ENCODE peak calls at places on chromosomes 16 and 17, in six cellular contexts. K, W, B, U, G and D are unnamed samples. For H3K27me3, the result is how much of the 10 kb centered on the place peaks cover.

GRCh38 chr17:14488958-14489550 is 188.2 kb downstream of the HS3ST3B1 start:
- DNase-seq in K (no peak), W (no peak), B (no peak), U (no peak), G (no peak), D (no peak)

GRCh38 chr17:72684405-72685020 is 408.0 kb downstream of the SLC39A11 start:
- DNase-seq in K (no peak), W (no peak), B (no peak), U (no peak), G (no peak), D (no peak)

GRCh38 chr16:87416826-87417471 is 24.8 kb downstream of the MAP1LC3B start:
- DNase-seq in K (peak), W (peak), B (no peak), U (peak), G (peak), D (peak)

GRCh38 chr16:82761236-82761635 is 134.5 kb downstream of the CDH13 start:
- DNase-seq in K (peak), W (peak), B (no peak), U (no peak), G (peak), D (no peak)

GRCh38 chr17:37082461-37082860 is 133.7 kb downstream of the AATF start:
- DNase-seq in K (no peak), W (no peak), B (no peak), U (no peak), G (no peak), D (no peak)

GRCh38 chr17:39194089-39194984 is 3.1 kb downstream of the CACNB1 start:
- DNase-seq in K (no peak), W (peak), B (peak), U (peak), G (peak), D (no peak)

GRCh38 chr16:16122264-16122663 is 101.0 kb downstream of the ABCC6 start:
- DNase-seq in K (no peak), W (no peak), B (no peak), U (no peak), G (no peak), D (no peak)

GRCh38 chr16:10878644-10879498 is 1.9 kb downstream of the CIITA start:
- DNase-seq in K (no peak), W (peak), B (no peak), U (peak), G (peak), D (peak)

GRCh38 chr17:27506348-27507218 is 50.3 kb downstream of the KSR1 start:
- DNase-seq in K (no peak), W (peak), B (peak), U (peak), G (no peak), D (no peak)

GRCh38 chr17:10067446-10068143 is 130.8 kb downstream of the GAS7 start:
- DNase-seq in K (no peak), W (no peak), B (no peak), U (no peak), G (no peak), D (no peak)

GRCh38 chr16:19513377-19514053 is 8.4 kb downstream of the GDE1 start:
- DNase-seq in K (no peak), W (no peak), B (no peak), U (no peak), G (no peak), D (peak)

GRCh38 chr17:3891626-3892094 is 1.2 kb downstream of the CAMKK1 start:
- DNase-seq in K (no peak), W (no peak), B (no peak), U (no peak), G (peak), D (no peak)

GRCh38 chr16:11329080-11329491 is 16.2 kb upstream of the RMI2 start:
- DNase-seq in K (no peak), W (peak), B (no peak), U (peak), G (peak), D (no peak)

GRCh38 chr16:82067042-82067809 is 32.2 kb downstream of the HSD17B2 start:
- DNase-seq in K (no peak), W (peak), B (no peak), U (no peak), G (peak), D (no peak)

GRCh38 chr17:37884516-37884915 is 39.7 kb upstream of the TBC1D3K start:
- DNase-seq in K (no peak), W (no peak), B (no peak), U (no peak), G (no peak), D (no peak)

GRCh38 chr17:49496183-49496865 is 1.2 kb downstream of the NGFR start:
- DNase-seq in K (peak), W (peak), B (peak), U (peak), G (peak), D (peak)

GRCh38 chr17:78364436-78365281 is 4.8 kb upstream of the SOCS3 start:
- DNase-seq in K (no peak), W (no peak), B (peak), U (peak), G (no peak), D (no peak)

GRCh38 chr17:55384833-55385232 is 36.8 kb downstream of the MMD start:
- DNase-seq in K (no peak), W (no peak), B (no peak), U (no peak), G (peak), D (no peak)

GRCh38 chr16:82329070-82329469 is 159.0 kb upstream of the MPHOSPH6 start:
- DNase-seq in K (no peak), W (no peak), B (no peak), U (no peak), G (no peak), D (no peak)

GRCh38 chr17:42519546-42520444 is 16.2 kb upstream of the NAGLU start:
- DNase-seq in K (peak), W (peak), B (peak), U (peak), G (peak), D (peak)

GRCh38 chr17:65442250-65442649 is 119.2 kb downstream of the AXIN2 start:
- DNase-seq in K (no peak), W (no peak), B (no peak), U (no peak), G (no peak), D (no peak)

GRCh38 chr17:74858672-74859438 is 830 bp downstream of the GRIN2C start:
- DNase-seq in K (no peak), W (no peak), B (no peak), U (no peak), G (no peak), D (no peak)

GRCh38 chr17:82227629-82228277 is 1.1 kb upstream of the SLC16A3 start:
- DNase-seq in K (no peak), W (no peak), B (no peak), U (no peak), G (no peak), D (no peak)

GRCh38 chr17:82226809-82227628 is 1.8 kb upstream of the SLC16A3 start:
- DNase-seq in K (no peak), W (no peak), B (no peak), U (no peak), G (no peak), D (no peak)

GRCh38 chr17:82228842-82229685 is at the start of gene SLC16A3:
- DNase-seq in K (peak), W (peak), B (no peak), U (peak), G (peak), D (peak)

GRCh38 chr17:82229686-82230626 is 1.1 kb downstream of the SLC16A3 start:
- DNase-seq in K (peak), W (no peak), B (no peak), U (peak), G (no peak), D (peak)

GRCh38 chr17:82228278-82228841 is 482 bp upstream of the SLC16A3 start:
- DNase-seq in K (peak), W (no peak), B (no peak), U (peak), G (no peak), D (peak)
- H3K27me3 ChIP-seq in K (under half), W (under half), B (under half), U (half or more), G (under half), D (under half)

GRCh38 chr16:23651943-23652468 is 10.7 kb downstream of the DCTN5 start:
- DNase-seq in K (no peak), W (no peak), B (no peak), U (no peak), G (no peak), D (no peak)
- H3K9ac ChIP-seq in K (no peak), W (no peak), B (no peak), U (no peak), G (no peak), D (no peak)

DNA sequence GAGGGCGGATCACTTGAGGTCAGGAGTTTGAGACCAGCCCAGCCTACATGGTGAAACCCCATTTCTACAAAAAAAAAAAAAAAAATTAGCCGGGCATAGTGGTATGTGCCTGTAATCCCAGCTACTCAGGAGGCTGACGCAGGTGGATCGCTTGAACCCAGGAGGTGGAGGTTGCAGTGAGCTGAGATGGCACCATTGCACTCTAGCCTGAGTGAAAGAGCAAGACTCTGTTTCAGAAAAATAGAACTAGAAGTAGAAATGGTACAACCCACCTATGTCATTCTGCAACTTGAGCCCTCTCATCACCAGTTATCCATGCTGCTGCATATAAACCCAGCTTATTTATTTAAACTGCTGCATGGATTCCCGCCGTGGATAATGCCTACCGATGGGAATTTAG is 1.6 kb downstream of the SCNN1B start:
- DNase-seq in K (no peak), W (no peak), B (no peak), U (no peak), G (no peak), D (no peak)
- H3K27me3 ChIP-seq in K (under half), W (under half), B (under half), U (half or more), G (under half), D (under half)

GRCh38 chr16:78676351-78676750 is 576.9 kb downstream of the WWOX start:
- DNase-seq in K (no peak), W (peak), B (no peak), U (no peak), G (no peak), D (no peak)
- H3K9ac ChIP-seq in K (no peak), W (no peak), B (no peak), U (no peak), G (no peak), D (no peak)

GRCh38 chr17:80520810-80521209 is 23.8 kb upstream of the RPTOR start:
- DNase-seq in K (no peak), W (no peak), B (no peak), U (no peak), G (no peak), D (no peak)

GRCh38 chr17:80523054-80523744 is 21.4 kb upstream of the RPTOR start:
- DNase-seq in K (no peak), W (no peak), B (no peak), U (no peak), G (no peak), D (no peak)

GRCh38 chr17:80527016-80527645 is 17.5 kb upstream of the RPTOR start:
- DNase-seq in K (no peak), W (peak), B (no peak), U (no peak), G (peak), D (no peak)

GRCh38 chr17:80526116-80526910 is 18.3 kb upstream of the RPTOR start:
- DNase-seq in K (no peak), W (no peak), B (no peak), U (no peak), G (no peak), D (no peak)

DNA sequence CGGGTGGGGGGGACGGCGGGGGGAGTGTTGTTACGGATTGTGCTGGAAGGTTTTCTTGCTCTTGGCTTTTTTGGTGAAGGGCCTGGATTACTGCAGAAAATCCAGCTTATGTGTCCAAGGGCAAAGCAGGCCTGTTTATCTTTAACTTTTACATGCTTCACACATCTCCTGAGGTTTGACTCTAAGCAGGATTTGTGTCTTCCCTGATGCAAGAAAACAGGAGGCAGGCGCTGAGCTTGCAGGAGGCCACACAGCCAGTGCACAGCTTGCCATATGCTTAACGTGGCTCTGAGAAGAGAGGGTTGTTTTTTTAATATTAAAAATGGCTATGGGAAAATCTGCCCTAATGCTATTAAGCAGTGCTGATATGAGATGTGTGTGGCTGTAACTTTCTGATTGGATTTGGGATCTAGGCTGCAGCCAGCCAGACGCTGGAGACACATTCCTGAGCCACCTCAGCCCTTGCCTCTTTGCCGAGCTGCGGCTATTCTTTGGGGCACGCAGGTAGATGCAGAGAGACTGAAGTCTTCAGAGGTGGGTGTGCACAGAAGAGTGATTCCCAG is 20.4 kb upstream of the RPTOR start:
- DNase-seq in K (no peak), W (no peak), B (no peak), U (no peak), G (no peak), D (no peak)
- H3K27me3 ChIP-seq in K (under half), W (under half), B (half or more), U (under half), G (under half), D (under half)